ENCODE peak calls at places on chromosomes 7 and 10, in five cellular contexts. N is EH; H is stimulated activated CD4-positive, alpha-beta T cell treated with anti-CD3 and anti-CD28 coated beads, Interleukin-1b, Interleukin-23, amount 100 ng/mL, for 4 hours; V is B cell; M is NAMALWA. Y is an unnamed sample.

GRCh38 chr7:134515569-134516468 is 11.5 kb upstream of the AKR1B10 start:
- DNase-seq in N (peak), H (no peak), V (no peak), M (no peak), Y (no peak)

GRCh38 chr10:110733256-110733952 is 89.3 kb downstream of the RBM20 start:
- DNase-seq in N (no peak), H (no peak), V (no peak), M (no peak), Y (no peak)

GRCh38 chr7:131618391-131618790 is 62.0 kb upstream of the PODXL start:
- DNase-seq in N (no peak), H (no peak), V (no peak), M (no peak), Y (no peak)

GRCh38 chr7:29247232-29247961 is 52.8 kb downstream of the CHN2 start:
- DNase-seq in N (no peak), H (no peak), V (no peak), M (no peak), Y (no peak)

GRCh38 chr7:4325732-4326131 is 356.4 kb upstream of the FOXK1 start:
- DNase-seq in N (no peak), H (no peak), V (no peak), M (no peak), Y (no peak)

GRCh38 chr10:77598606-77599005 is 39.0 kb downstream of the KCNMA1 start:
- DNase-seq in N (no peak), H (no peak), V (no peak), M (no peak), Y (no peak)

GRCh38 chr7:14714161-14714728 is 188.3 kb downstream of the DGKB start:
- DNase-seq in N (no peak), H (no peak), V (no peak), M (no peak), Y (no peak)

GRCh38 chr10:63542835-63543575 is 21.8 kb downstream of the REEP3 start:
- DNase-seq in N (peak), H (no peak), V (no peak), M (no peak), Y (no peak)

GRCh38 chr7:81175291-81175942 is 256.6 kb upstream of the SEMA3C start:
- DNase-seq in N (peak), H (no peak), V (no peak), M (no peak), Y (no peak)

GRCh38 chr10:122592161-122592560 is 31.6 kb downstream of the DMBT1 start:
- DNase-seq in N (no peak), H (no peak), V (no peak), M (no peak), Y (no peak)

Y was measured in Karpas-422.